ENCODE peak calls at places on chromosomes 11 and 22, in six cellular contexts. Y is left ventricle myocardium inferior, R is fibroblast of lung, D is HFF-Myc, F is body of pancreas, J is PC-9. K is an unnamed sample.

GRCh38 chr11:41498726-41499125 is 39.3 kb upstream of the LRRC4C start:
- DNase-seq in J (no peak), Y (no peak), F (no peak), R (no peak), D (no peak), K (no peak)

GRCh38 chr11:86118201-86118600 is 49.3 kb upstream of the PICALM start:
- DNase-seq in F (no peak), D (no peak), Y (no peak), R (no peak), J (no peak), K (no peak)

GRCh38 chr11:75142714-75143419 is 8.0 kb upstream of the SLCO2B1 start:
- DNase-seq in J (peak), R (peak), Y (peak), F (peak), D (peak), K (peak)

GRCh38 chr22:32828561-32828960 is 27.1 kb downstream of the TIMP3 start:
- DNase-seq in J (no peak), R (no peak), Y (no peak), D (no peak), F (no peak), K (no peak)

GRCh38 chr11:78595431-78596130 is 20.9 kb upstream of the NARS2 start:
- DNase-seq in R (peak), F (no peak), D (peak), J (no peak), Y (no peak), K (no peak)

GRCh38 chr11:113324250-113324649 is 9.9 kb downstream of the TTC12 start:
- DNase-seq in J (no peak), F (no peak), R (no peak), D (no peak), Y (no peak), K (no peak)

GRCh38 chr11:132453411-132453810 is 1078.9 kb downstream of the OPCML start:
- DNase-seq in D (no peak), Y (no peak), R (no peak), J (no peak), F (no peak), K (no peak)

GRCh38 chr22:30743257-30744020 is 48.8 kb downstream of the OSBP2 start:
- DNase-seq in F (no peak), R (no peak), D (no peak), J (no peak), Y (no peak), K (no peak)

GRCh38 chr11:46865340-46865739 is 19.3 kb upstream of the CKAP5 start:
- DNase-seq in F (no peak), J (no peak), D (peak), Y (no peak), R (peak), K (no peak)

GRCh38 chr11:129012880-129013279 is 70.2 kb upstream of the TP53AIP1 start:
- DNase-seq in R (no peak), Y (no peak), F (no peak), J (no peak), D (no peak), K (no peak)

GRCh38 chr22:40975346-40975745 is 24.2 kb downstream of the RBX1 start:
- DNase-seq in J (no peak), F (no peak), Y (no peak), D (no peak), R (no peak), K (no peak)

GRCh38 chr22:44003776-44004460 is 20.2 kb upstream of the PARVB start:
- DNase-seq in D (no peak), J (no peak), R (no peak), Y (no peak), F (no peak), K (no peak)

GRCh38 chr11:76763573-76764348 is 19.4 kb upstream of the TSKU start:
- DNase-seq in D (peak), F (no peak), J (no peak), Y (no peak), R (peak), K (no peak)

GRCh38 chr11:18384157-18384641 is 10.2 kb upstream of the LDHA start:
- DNase-seq in D (peak), R (peak), Y (peak), J (peak), F (peak), K (peak)

GRCh38 chr22:22886546-22886945 is 1.1 kb upstream of the IGLL5 start:
- DNase-seq in R (no peak), D (no peak), Y (no peak), J (no peak), F (no peak), K (no peak)

GRCh38 chr22:36334838-36335603 is 52.7 kb downstream of the MYH9 start:
- DNase-seq in J (peak), R (peak), D (no peak), F (peak), Y (no peak), K (peak)

GRCh38 chr11:134030853-134031252 is 38.0 kb upstream of the JAM3 start:
- DNase-seq in Y (no peak), F (no peak), D (no peak), J (no peak), R (no peak), K (no peak)
- TF ChIP-seq CTCF in Y (peak), F (no peak), D (peak), J (no peak), R (peak), K (no peak)

GRCh38 chr11:398826-399225 is 4.8 kb downstream of the PKP3 start:
- DNase-seq in R (peak), J (no peak), D (no peak), F (no peak), Y (no peak), K (no peak)

GRCh38 chr11:394858-395655 is 1.0 kb downstream of the PKP3 start:
- DNase-seq in F (no peak), D (no peak), R (no peak), J (no peak), Y (no peak), K (no peak)

GRCh38 chr11:395866-396265 is 1.9 kb downstream of the PKP3 start:
- DNase-seq in D (no peak), Y (no peak), R (no peak), F (no peak), J (peak), K (no peak)

GRCh38 chr11:396511-396947 is 2.5 kb downstream of the PKP3 start:
- DNase-seq in F (no peak), J (no peak), R (peak), Y (no peak), D (no peak), K (no peak)

GRCh38 chr11:396948-397548 is 3.0 kb downstream of the PKP3 start:
- DNase-seq in D (no peak), J (no peak), F (peak), Y (peak), R (peak), K (no peak)
- TF ChIP-seq CTCF in D (peak), J (no peak), F (no peak), Y (peak), R (peak), K (no peak)

GRCh38 chr22:47806894-47807293 is 1044.4 kb downstream of the TBC1D22A start:
- DNase-seq in Y (no peak), R (no peak), D (no peak), F (no peak), J (no peak), K (no peak)

GRCh38 chr22:47807506-47807905 is 1045.1 kb downstream of the TBC1D22A start:
- DNase-seq in D (no peak), F (no peak), J (no peak), Y (no peak), R (no peak), K (no peak)

GRCh38 chr22:47808236-47808845 is 1045.9 kb downstream of the TBC1D22A start:
- DNase-seq in Y (no peak), D (no peak), F (no peak), R (no peak), J (no peak), K (no peak)

GRCh38 chr22:47810505-47811500 is 1048.4 kb downstream of the TBC1D22A start:
- DNase-seq in J (no peak), R (no peak), D (no peak), Y (no peak), F (no peak), K (no peak)

DNA sequence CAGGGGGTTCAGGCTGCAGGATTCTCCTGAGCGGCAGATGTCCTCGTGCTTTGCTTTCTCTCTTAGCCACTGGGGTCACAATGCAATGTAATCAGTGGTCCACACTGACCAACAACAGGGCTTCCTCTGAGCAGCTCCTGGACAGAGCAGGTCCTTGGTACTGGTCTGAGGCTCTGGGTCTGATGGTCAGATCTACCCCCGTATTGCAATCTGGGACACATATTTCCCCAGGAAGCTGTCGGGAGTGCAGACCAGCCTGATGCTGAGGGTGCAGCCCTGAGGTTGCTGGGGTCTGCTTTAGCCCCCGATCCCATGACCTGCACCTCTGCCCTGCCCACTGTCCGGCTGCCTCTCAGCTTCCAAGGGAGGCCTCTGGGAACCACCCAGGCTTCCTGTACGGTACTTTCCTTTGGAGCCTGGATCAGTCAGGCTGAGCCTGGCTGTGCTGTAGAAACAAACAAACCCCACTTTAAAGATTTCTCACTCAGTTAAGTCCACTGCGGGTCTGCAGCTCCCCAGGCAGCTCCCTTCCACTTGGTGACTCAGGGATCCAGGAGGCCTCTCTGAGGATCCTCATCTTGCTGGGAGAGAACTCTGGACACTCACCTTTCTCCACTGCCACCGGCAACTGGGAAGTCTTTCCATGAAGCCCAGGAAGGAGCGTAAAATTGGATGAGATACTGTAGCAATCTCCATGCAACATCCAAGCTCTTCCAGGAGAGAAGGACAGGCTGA is 1046.6 kb downstream of the TBC1D22A start:
- DNase-seq in R (no peak), D (no peak), J (no peak), Y (no peak), F (no peak), K (no peak)
- TF ChIP-seq CTCF in R (no peak), D (no peak), J (no peak), Y (no peak), F (no peak), K (no peak)

GRCh38 chr22:37511368-37512104 is 7.7 kb downstream of the CARD10 start:
- DNase-seq in R (no peak), D (no peak), Y (no peak), J (no peak), F (no peak), K (no peak)
- TF ChIP-seq CTCF in R (no peak), D (no peak), Y (no peak), J (no peak), F (no peak), K (no peak)

K was measured in Calu3.